ENCODE peak calls at places on chromosomes 1 and 21, in four cellular contexts. P, O, E and M are unnamed samples.

GRCh38 chr1:65429806-65430205 is 9.3 kb downstream of the LEPR start:
- DNase-seq in P (no peak), O (no peak), E (no peak), M (no peak)

GRCh38 chr1:201072149-201072548 is 40.1 kb downstream of the CACNA1S start:
- DNase-seq in P (no peak), O (no peak), E (no peak), M (no peak)

GRCh38 chr1:243254233-243254926 is 701 bp downstream of the CEP170 start:
- DNase-seq in P (peak; percentile 73), O (peak; percentile 34), E (peak; percentile 84), M (peak; percentile 78)

GRCh38 chr21:15257646-15258045 is 192.8 kb upstream of the NRIP1 start:
- DNase-seq in P (no peak), O (no peak), E (no peak), M (no peak)

GRCh38 chr1:206022766-206023165 is 929 bp downstream of the CTSE start:
- DNase-seq in P (no peak), O (peak; percentile 36), E (no peak), M (no peak)

GRCh38 chr1:25028910-25029599 is 99.0 kb upstream of the RUNX3 start:
- DNase-seq in P (no peak), O (no peak), E (no peak), M (no peak)

GRCh38 chr21:37742532-37742931 is 173.7 kb downstream of the KCNJ6 start:
- DNase-seq in P (no peak), O (no peak), E (no peak), M (no peak)

GRCh38 chr1:11690669-11691301 is 725 bp upstream of the DRAXIN start:
- DNase-seq in P (no peak), O (no peak), E (no peak), M (no peak)

GRCh38 chr1:205962821-205963221 is 19.6 kb upstream of the SLC26A9 start:
- DNase-seq in P (no peak), O (no peak), E (no peak), M (no peak)

GRCh38 chr1:168373869-168374268 is 93.2 kb downstream of the TBX19 start:
- DNase-seq in P (peak; percentile 33), O (no peak), E (no peak), M (no peak)

GRCh38 chr21:42518626-42519025 is 5.0 kb downstream of the SLC37A1 start:
- DNase-seq in P (no peak), O (no peak), E (peak; percentile 36), M (no peak)

GRCh38 chr1:217924924-217925323 is 293.8 kb downstream of the SPATA17 start:
- DNase-seq in P (no peak), O (no peak), E (no peak), M (no peak)

GRCh38 chr1:199009447-199009846 is 370.6 kb downstream of the PTPRC start:
- DNase-seq in P (no peak), O (no peak), E (no peak), M (no peak)

GRCh38 chr1:227465256-227465655 is 98.1 kb upstream of the ZNF678 start:
- DNase-seq in P (no peak), O (no peak), E (no peak), M (no peak)

GRCh38 chr1:201298381-201299367 is 15.4 kb downstream of the PKP1 start:
- DNase-seq in P (no peak), O (peak; percentile 39), E (no peak), M (no peak)

GRCh38 chr21:16535100-16535418 is 805.3 kb downstream of the USP25 start:
- DNase-seq in P (peak; percentile 88), O (peak; percentile 30), E (peak; percentile 93), M (peak; percentile 91)

GRCh38 chr1:30697571-30697970 is 25.8 kb downstream of the MATN1 start:
- DNase-seq in P (no peak), O (no peak), E (peak; percentile 68), M (no peak)

GRCh38 chr1:9465640-9466039 is 73.6 kb upstream of the SLC25A33 start:
- DNase-seq in P (no peak), O (no peak), E (no peak), M (no peak)

GRCh38 chr1:19209439-19209989 is 552 bp downstream of the UBR4 start:
- DNase-seq in P (no peak), O (peak; percentile 41), E (peak; percentile 71), M (peak; percentile 9)

GRCh38 chr1:174998569-174999215 is 1.1 kb upstream of the CACYBP start:
- DNase-seq in P (no peak), O (peak; percentile 40), E (no peak), M (peak; percentile 33)

GRCh38 chr1:21899972-21900371 is 37.1 kb downstream of the HSPG2 start:
- DNase-seq in P (no peak), O (no peak), E (no peak), M (no peak)

GRCh38 chr1:20361401-20361800 is 70.7 kb downstream of the VWA5B1 start:
- DNase-seq in P (no peak), O (no peak), E (no peak), M (no peak)

GRCh38 chr1:35447278-35447677 is 109.9 kb downstream of the KIAA0319L start:
- DNase-seq in P (no peak), O (no peak), E (no peak), M (no peak)

GRCh38 chr1:4461726-4462290 is 192.6 kb upstream of the AJAP1 start:
- DNase-seq in P (no peak), O (no peak), E (no peak), M (no peak)

GRCh38 chr1:108560430-108561144 is 687 bp downstream of the EEIG2 start:
- DNase-seq in P (peak; percentile 22), O (peak; percentile 44), E (peak; percentile 79), M (no peak)

GRCh38 chr1:176949033-176949662 is 215.4 kb downstream of the ASTN1 start:
- DNase-seq in P (peak; percentile 28), O (peak; percentile 82), E (no peak), M (no peak)

GRCh38 chr1:155479205-155479604 is 83.4 kb downstream of the ASH1L start:
- DNase-seq in P (no peak), O (no peak), E (no peak), M (no peak)

GRCh38 chr1:213661346-213661745 is 326.4 kb upstream of the PROX1 start:
- DNase-seq in P (no peak), O (no peak), E (no peak), M (no peak)

GRCh38 chr1:44505210-44505993 is 100.3 kb downstream of the RNF220 start:
- DNase-seq in P (no peak), O (peak; percentile 64), E (no peak), M (no peak)

GRCh38 chr1:41355356-41355755 is 5.9 kb upstream of the FOXO6 start:
- DNase-seq in P (no peak), O (no peak), E (no peak), M (no peak)

GRCh38 chr1:14826172-14826636 is 227.7 kb downstream of the KAZN start:
- DNase-seq in P (peak; percentile 32), O (no peak), E (peak; percentile 88), M (no peak)

GRCh38 chr1:167328762-167329483 is 108.2 kb downstream of the POU2F1 start:
- DNase-seq in P (no peak), O (no peak), E (no peak), M (no peak)

GRCh38 chr1:94094466-94095111 is 26.4 kb downstream of the ABCA4 start:
- DNase-seq in P (peak; percentile 64), O (no peak), E (peak; percentile 84), M (peak; percentile 32)

GRCh38 chr1:195970209-195970608 is 638.0 kb downstream of the KCNT2 start:
- DNase-seq in P (no peak), O (no peak), E (no peak), M (no peak)

GRCh38 chr1:107430540-107431228 is 289.8 kb downstream of the NTNG1 start:
- DNase-seq in P (no peak), O (peak; percentile 35), E (no peak), M (no peak)

GRCh38 chr1:182389619-182390047 is 2.0 kb downstream of the GLUL start:
- DNase-seq in P (peak; percentile 43), O (no peak), E (peak; percentile 78), M (peak; percentile 60)
- TF ChIP-seq POLR2A in P (no peak), O (no peak), E (no peak), M (no peak)

GRCh38 chr1:56466541-56466940 is 112.8 kb downstream of the PLPP3 start:
- DNase-seq in P (no peak), O (no peak), E (no peak), M (no peak)
- TF ChIP-seq POLR2A in P (no peak), O (no peak), E (no peak), M (no peak)

GRCh38 chr1:87329756-87330200 is 1.1 kb downstream of the LMO4 start:
- DNase-seq in P (no peak), O (no peak), E (no peak), M (no peak)

GRCh38 chr1:87330201-87330953 is 1.7 kb downstream of the LMO4 start:
- DNase-seq in P (peak; percentile 31), O (peak; percentile 34), E (peak; percentile 69), M (no peak)

GRCh38 chr1:87330954-87331318 is 2.3 kb downstream of the LMO4 start:
- DNase-seq in P (no peak), O (no peak), E (no peak), M (no peak)

GRCh38 chr1:87333692-87334347 is 5.1 kb downstream of the LMO4 start:
- DNase-seq in P (no peak), O (no peak), E (no peak), M (no peak)

DNA sequence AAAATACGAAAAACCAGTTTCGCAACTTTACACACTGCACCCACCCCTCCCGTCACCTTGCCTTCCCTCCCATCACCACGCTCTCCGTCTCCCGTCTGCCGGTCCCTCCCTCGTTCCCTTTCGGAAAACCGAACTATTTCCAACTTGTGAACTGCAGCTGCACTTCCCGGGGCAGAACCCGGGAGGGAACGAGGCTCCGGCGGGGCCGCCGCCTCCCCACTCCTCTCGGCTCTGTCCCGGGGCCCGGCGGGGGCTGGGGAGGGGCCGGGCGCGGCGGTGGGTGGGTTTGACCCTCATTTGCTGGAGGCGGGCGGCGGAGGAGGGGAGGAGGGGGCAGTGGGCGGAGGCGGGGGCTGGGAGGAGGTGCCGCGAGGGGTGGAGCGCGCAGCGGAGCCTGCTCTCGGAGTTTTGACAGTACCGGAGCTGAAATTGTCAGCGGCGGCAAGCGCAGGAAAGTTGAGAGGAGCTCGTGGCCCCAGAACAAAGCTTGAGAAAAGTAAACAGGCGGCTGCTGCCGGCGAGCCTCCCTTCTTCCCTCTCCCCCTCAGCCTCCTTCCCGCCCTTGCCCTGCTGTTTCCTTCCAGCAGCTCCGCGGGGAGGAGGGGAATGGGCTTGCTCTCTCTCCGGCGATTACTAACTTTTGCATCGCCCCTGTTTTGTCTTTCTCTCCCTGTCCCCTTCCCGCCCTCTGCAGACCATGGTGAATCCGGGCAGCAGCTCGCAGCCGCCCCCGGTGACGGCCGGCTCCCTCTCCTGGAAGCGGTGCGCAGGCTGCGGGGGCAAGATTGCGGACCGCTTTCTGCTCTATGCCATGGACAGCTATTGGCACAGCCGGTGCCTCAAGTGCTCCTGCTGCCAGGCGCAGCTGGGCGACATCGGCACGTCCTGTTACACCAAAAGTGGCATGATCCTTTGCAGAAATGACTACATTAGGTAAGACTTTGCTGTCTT is 2.9 kb downstream of the LMO4 start:
- DNase-seq in P (peak; percentile 83), O (peak; percentile 76), E (peak; percentile 90), M (peak; percentile 56)
- TF ChIP-seq POLR2A in P (no peak), O (no peak), E (peak; percentile 34), M (no peak)

DNA sequence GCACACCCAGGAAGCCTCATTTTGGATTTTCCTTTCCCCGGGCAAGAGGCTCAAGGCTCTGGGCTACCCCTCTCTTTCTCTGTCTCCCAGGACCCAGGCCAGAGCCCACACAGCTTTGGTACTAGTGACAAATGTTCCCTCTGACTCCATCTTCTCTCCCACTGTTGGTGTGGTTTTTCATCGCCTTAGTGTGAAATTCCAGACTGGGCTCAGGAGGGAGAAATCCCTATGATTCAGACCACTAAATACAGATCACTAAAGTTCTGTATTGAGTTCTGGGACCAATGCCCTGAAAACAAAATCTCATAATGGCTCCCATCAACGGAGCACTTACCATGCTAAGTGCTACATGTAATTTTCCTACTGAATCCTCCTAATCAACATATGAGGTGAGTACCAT is 26.1 kb downstream of the IQGAP3 start:
- DNase-seq in P (no peak), O (no peak), E (peak; percentile 24), M (no peak)
- TF ChIP-seq POLR2A in P (no peak), O (no peak), E (no peak), M (no peak)